ENCODE peak calls at places on chromosomes 6 and 20, in eight cellular contexts. S is A549, V is heart left ventricle, B is thyroid gland, E is HepG2, U is H1, R is suprapubic skin, H is IMR-90. M is an unnamed sample.

GRCh38 chr6:53065266-53066058 is at the start of gene FBXO9:
- DNase-seq in S (peak), V (peak), B (peak), E (peak), U (no peak), R (peak), H (no peak), M (peak)

GRCh38 chr20:41052742-41053419 is 24.3 kb downstream of the TOP1 start:
- DNase-seq in S (no peak), V (no peak), B (no peak), E (no peak), U (no peak), R (no peak), H (peak), M (peak)

GRCh38 chr6:62775427-62776022 is 435.7 kb upstream of the FKBP1C start:
- DNase-seq in S (peak), V (no peak), B (no peak), E (peak), U (no peak), R (no peak), H (no peak), M (no peak)

GRCh38 chr6:152293404-152293803 is 343.8 kb downstream of the SYNE1 start:
- DNase-seq in S (no peak), V (peak), B (peak), E (no peak), U (no peak), R (no peak), H (no peak), M (peak)

GRCh38 chr6:44800171-44800671 is 412.7 kb downstream of the CDC5L start:
- DNase-seq in S (peak), V (no peak), B (peak), E (peak), U (no peak), R (no peak), H (peak), M (no peak)

GRCh38 chr6:53918854-53919253 is 124.0 kb downstream of the LRRC1 start:
- DNase-seq in S (no peak), V (no peak), B (no peak), E (no peak), U (no peak), R (no peak), H (no peak), M (no peak)

GRCh38 chr20:35093245-35093884 is 758 bp upstream of the TRPC4AP start:
- DNase-seq in S (peak), V (no peak), B (no peak), E (no peak), U (no peak), R (no peak), H (peak), M (no peak)

GRCh38 chr6:5398530-5398929 is 137.2 kb downstream of the FARS2 start:
- DNase-seq in S (peak), V (no peak), B (no peak), E (peak), U (no peak), R (no peak), H (peak), M (no peak)

GRCh38 chr6:1082040-1082935 is 229.6 kb upstream of the FOXQ1 start:
- DNase-seq in S (no peak), V (no peak), B (no peak), E (no peak), U (no peak), R (no peak), H (peak), M (no peak)

GRCh38 chr6:149897855-149898744 is at the start of gene RAET1E:
- DNase-seq in S (no peak), V (no peak), B (peak), E (no peak), U (no peak), R (peak), H (no peak), M (peak)

DNA sequence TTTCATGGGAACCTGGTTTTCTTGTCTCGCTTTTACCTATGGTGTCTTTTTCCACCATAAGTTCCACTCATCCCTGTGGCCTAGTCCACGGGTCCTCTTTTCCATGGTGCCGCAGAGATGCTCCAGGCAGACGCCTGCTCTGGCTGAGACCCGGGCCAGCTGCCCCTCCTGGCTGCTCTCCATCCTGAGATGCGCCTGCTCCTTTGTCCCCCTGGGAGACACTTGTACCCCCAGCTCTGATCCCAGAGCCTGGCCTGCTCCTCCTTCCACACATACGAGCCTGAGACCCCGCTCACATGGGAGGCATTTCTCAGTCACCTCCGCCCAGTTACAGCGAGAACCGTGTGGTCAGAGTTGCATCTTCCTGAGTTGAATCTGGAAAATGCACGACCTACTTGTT is 29.6 kb downstream of the RNASET2 start:
- DNase-seq in S (no peak), V (no peak), B (no peak), E (no peak), U (no peak), R (no peak), H (no peak), M (no peak)
- TF ChIP-seq POLR2A in S (no peak), V (no peak), B (no peak), E (peak), U (no peak), R (no peak), H (no peak), M (no peak)

DNA sequence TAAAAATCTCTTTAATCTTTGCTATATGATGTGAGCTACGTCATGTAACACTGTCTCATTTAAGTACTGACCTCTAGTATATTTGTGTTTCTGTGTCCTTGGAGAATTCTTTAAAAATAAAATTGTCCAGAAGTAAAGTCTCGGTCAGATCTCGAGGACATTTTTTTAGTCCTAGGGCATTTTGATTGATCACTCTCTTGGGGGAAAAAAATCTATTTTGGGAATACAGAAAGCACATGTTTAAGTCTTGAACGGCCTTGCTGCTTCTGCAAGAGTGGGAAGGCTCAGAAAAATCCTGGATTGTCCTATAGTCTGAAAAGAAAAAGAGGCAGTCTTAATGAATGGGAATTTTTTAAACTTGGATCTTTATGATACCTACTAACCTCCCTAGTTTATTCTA is 234.3 kb downstream of the UTRN start:
- DNase-seq in S (no peak), V (no peak), B (no peak), E (no peak), U (no peak), R (no peak), H (no peak), M (no peak)
- TF ChIP-seq POLR2A in S (no peak), V (no peak), B (no peak), E (no peak), U (no peak), R (no peak), H (no peak), M (no peak)

GRCh38 chr20:63009988-63010769 is 3.4 kb upstream of the BHLHE23 start:
- DNase-seq in S (no peak), V (no peak), B (no peak), E (no peak), U (no peak), R (no peak), H (peak), M (peak)

GRCh38 chr20:63014287-63014686 is 7.5 kb upstream of the BHLHE23 start:
- DNase-seq in S (no peak), V (no peak), B (no peak), E (no peak), U (no peak), R (no peak), H (no peak), M (no peak)

GRCh38 chr20:63009044-63009961 is 2.5 kb upstream of the BHLHE23 start:
- DNase-seq in S (peak), V (peak), B (peak), E (peak), U (no peak), R (peak), H (peak), M (peak)

GRCh38 chr20:63013207-63013606 is 6.4 kb upstream of the BHLHE23 start:
- DNase-seq in S (no peak), V (no peak), B (no peak), E (no peak), U (no peak), R (no peak), H (no peak), M (no peak)

GRCh38 chr20:63011798-63012197 is 5.0 kb upstream of the BHLHE23 start:
- DNase-seq in S (no peak), V (no peak), B (peak), E (no peak), U (no peak), R (no peak), H (no peak), M (no peak)
- TF ChIP-seq POLR2A in S (no peak), V (no peak), B (no peak), E (no peak), U (no peak), R (no peak), H (no peak), M (no peak)

DNA sequence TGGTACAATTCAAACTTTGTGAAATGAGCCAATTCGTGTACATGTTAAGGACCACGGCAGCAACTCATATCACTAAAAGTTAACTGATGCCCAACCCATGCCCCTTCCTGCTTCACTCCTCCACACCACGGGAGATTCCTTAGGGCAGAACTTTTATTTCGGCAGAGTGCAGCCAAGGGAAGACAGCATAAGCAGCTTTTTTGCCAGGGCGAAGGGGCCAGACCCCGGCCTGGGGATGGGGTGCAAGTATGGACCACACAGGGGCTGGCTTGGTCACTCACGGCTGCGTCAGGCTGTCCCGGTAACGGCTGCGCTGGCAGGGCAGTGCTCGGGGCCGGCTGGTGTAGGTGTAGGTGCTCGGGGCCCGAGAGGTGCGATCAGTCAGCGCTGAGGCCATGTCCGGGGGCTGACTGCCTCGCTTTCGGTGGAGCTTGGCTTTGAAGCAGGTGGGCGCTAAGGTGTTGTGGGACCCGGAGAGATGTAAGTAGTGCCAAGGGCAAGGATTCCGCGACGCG is 791 bp downstream of the RSPH3 start:
- DNase-seq in S (no peak), V (no peak), B (no peak), E (no peak), U (no peak), R (no peak), H (peak), M (no peak)
- TF ChIP-seq POLR2A in S (no peak), V (no peak), B (no peak), E (no peak), U (no peak), R (no peak), H (no peak), M (no peak)

DNA sequence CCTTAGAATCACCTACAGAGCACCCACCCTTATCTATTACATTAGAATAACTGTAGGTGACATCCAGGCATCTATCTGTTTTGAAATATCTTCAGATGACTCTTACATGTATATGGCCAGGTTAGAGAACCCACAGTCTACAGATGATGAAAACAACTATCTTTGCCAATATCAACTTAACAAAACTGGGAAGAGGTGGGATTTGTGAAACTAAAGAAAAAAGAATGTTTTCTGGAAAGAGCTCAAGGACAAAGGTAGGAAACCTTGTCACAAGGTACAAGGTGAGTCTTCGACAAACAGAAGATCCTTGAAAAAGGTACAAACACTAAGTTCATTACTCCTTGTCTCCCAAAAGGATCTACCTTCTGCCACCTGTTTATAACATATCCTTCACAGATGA is 47.0 kb upstream of the DST start:
- DNase-seq in S (no peak), V (no peak), B (no peak), E (no peak), U (no peak), R (no peak), H (no peak), M (no peak)
- TF ChIP-seq POLR2A in S (no peak), V (no peak), B (no peak), E (no peak), U (no peak), R (no peak), H (no peak), M (no peak)

M was measured in transverse colon.